ENCODE peak calls at places on chromosomes 16 and 17, in nine cellular contexts. One of them, this sample, is unnamed.

GRCh38 chr16:73047221-73047535 is 750 bp downstream of the ZFHX3 start:
- DNase-seq in GM06990: no peak
- DNase-seq in choroid plexus epithelial cell: peak; percentile 46
- DNase-seq in Peyer's patch: no peak
- DNase-seq in psoas muscle: no peak
- DNase-seq in heart right ventricle: no peak
- DNase-seq in left ventricle myocardium inferior: no peak
- DNase-seq in AG04449: no peak
- DNase-seq in cardiac muscle cell: peak; percentile 64
- DNase-seq in this sample: peak; percentile 97

GRCh38 chr16:69520800-69521602 is 44.8 kb upstream of the NFAT5 start:
- DNase-seq in GM06990: peak; percentile 29
- DNase-seq in choroid plexus epithelial cell: no peak
- DNase-seq in Peyer's patch: peak; percentile 10
- DNase-seq in psoas muscle: no peak
- DNase-seq in heart right ventricle: no peak
- DNase-seq in left ventricle myocardium inferior: no peak
- DNase-seq in AG04449: no peak
- DNase-seq in cardiac muscle cell: peak; percentile 30
- DNase-seq in this sample: peak; percentile 71

GRCh38 chr16:6122401-6122800 is 1024.8 kb upstream of the EEF2KMT start:
- DNase-seq in GM06990: no peak
- DNase-seq in choroid plexus epithelial cell: no peak
- DNase-seq in Peyer's patch: no peak
- DNase-seq in psoas muscle: no peak
- DNase-seq in heart right ventricle: no peak
- DNase-seq in left ventricle myocardium inferior: no peak
- DNase-seq in AG04449: no peak
- DNase-seq in cardiac muscle cell: no peak
- DNase-seq in this sample: no peak

GRCh38 chr16:1678500-1679098 is 520 bp downstream of the JPT2 start:
- DNase-seq in GM06990: no peak
- DNase-seq in choroid plexus epithelial cell: peak; percentile 43
- DNase-seq in Peyer's patch: peak; percentile 63
- DNase-seq in psoas muscle: peak; percentile 39
- DNase-seq in heart right ventricle: peak; percentile 29
- DNase-seq in left ventricle myocardium inferior: no peak
- DNase-seq in AG04449: no peak
- DNase-seq in cardiac muscle cell: peak; percentile 22
- DNase-seq in this sample: peak; percentile 48

GRCh38 chr17:43030137-43030767 is 5.2 kb downstream of the RND2 start:
- DNase-seq in GM06990: no peak
- DNase-seq in choroid plexus epithelial cell: no peak
- DNase-seq in Peyer's patch: no peak
- DNase-seq in psoas muscle: no peak
- DNase-seq in heart right ventricle: no peak
- DNase-seq in left ventricle myocardium inferior: no peak
- DNase-seq in AG04449: no peak
- DNase-seq in cardiac muscle cell: no peak
- DNase-seq in this sample: no peak

GRCh38 chr17:63984206-63984605 is 11.5 kb upstream of the SCN4A start:
- DNase-seq in GM06990: no peak
- DNase-seq in choroid plexus epithelial cell: peak; percentile 42
- DNase-seq in Peyer's patch: no peak
- DNase-seq in psoas muscle: no peak
- DNase-seq in heart right ventricle: no peak
- DNase-seq in left ventricle myocardium inferior: no peak
- DNase-seq in AG04449: peak; percentile 12
- DNase-seq in cardiac muscle cell: peak; percentile 72
- DNase-seq in this sample: peak; percentile 85

GRCh38 chr16:3625911-3626732 is 14.7 kb upstream of the SLX4 start:
- DNase-seq in GM06990: peak; percentile 62
- DNase-seq in choroid plexus epithelial cell: peak; percentile 21
- DNase-seq in Peyer's patch: peak; percentile 28
- DNase-seq in psoas muscle: no peak
- DNase-seq in heart right ventricle: no peak
- DNase-seq in left ventricle myocardium inferior: no peak
- DNase-seq in AG04449: no peak
- DNase-seq in cardiac muscle cell: peak; percentile 59
- DNase-seq in this sample: peak; percentile 34

GRCh38 chr16:68396481-68396880 is 51.8 kb downstream of the SMPD3 start:
- DNase-seq in GM06990: no peak
- DNase-seq in choroid plexus epithelial cell: peak; percentile 78
- DNase-seq in Peyer's patch: peak; percentile 79
- DNase-seq in psoas muscle: no peak
- DNase-seq in heart right ventricle: no peak
- DNase-seq in left ventricle myocardium inferior: no peak
- DNase-seq in AG04449: peak; percentile 9
- DNase-seq in cardiac muscle cell: peak; percentile 61
- DNase-seq in this sample: peak; percentile 58

GRCh38 chr16:85527042-85527766 is 85.9 kb upstream of the GSE1 start:
- DNase-seq in GM06990: no peak
- DNase-seq in choroid plexus epithelial cell: no peak
- DNase-seq in Peyer's patch: no peak
- DNase-seq in psoas muscle: no peak
- DNase-seq in heart right ventricle: no peak
- DNase-seq in left ventricle myocardium inferior: no peak
- DNase-seq in AG04449: no peak
- DNase-seq in cardiac muscle cell: no peak
- DNase-seq in this sample: no peak

GRCh38 chr17:17830740-17831207 is 6.0 kb downstream of the SREBF1 start:
- DNase-seq in GM06990: no peak
- DNase-seq in choroid plexus epithelial cell: no peak
- DNase-seq in Peyer's patch: peak; percentile 87
- DNase-seq in psoas muscle: no peak
- DNase-seq in heart right ventricle: no peak
- DNase-seq in left ventricle myocardium inferior: no peak
- DNase-seq in AG04449: no peak
- DNase-seq in cardiac muscle cell: no peak
- DNase-seq in this sample: no peak

DNA sequence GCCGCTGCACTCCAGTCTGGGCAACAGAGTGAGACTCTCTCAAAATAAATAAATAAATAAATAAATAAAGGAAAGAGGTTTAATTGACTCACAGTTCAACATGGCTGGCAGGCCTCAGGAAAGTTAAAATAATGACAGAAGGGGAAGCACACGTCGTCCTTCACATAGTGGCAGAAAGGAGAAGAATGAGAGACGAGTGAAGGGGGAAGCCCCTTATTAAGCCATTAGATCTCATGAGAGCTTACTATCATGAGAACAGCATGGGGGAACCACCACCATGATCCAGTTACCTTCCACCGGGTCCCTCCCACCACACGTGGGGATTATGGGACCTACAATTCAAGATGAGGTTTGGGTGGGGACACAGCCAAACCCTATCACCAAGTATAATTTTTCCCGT is 54.5 kb downstream of the PAFAH1B1 start:
- DNase-seq in GM06990: no peak
- DNase-seq in choroid plexus epithelial cell: no peak
- DNase-seq in Peyer's patch: no peak
- DNase-seq in psoas muscle: no peak
- DNase-seq in heart right ventricle: no peak
- DNase-seq in left ventricle myocardium inferior: no peak
- DNase-seq in AG04449: no peak
- DNase-seq in cardiac muscle cell: no peak
- DNase-seq in this sample: no peak
- TF ChIP-seq CTCF in GM06990: no peak
- TF ChIP-seq CTCF in choroid plexus epithelial cell: no peak
- TF ChIP-seq CTCF in Peyer's patch: no peak
- TF ChIP-seq CTCF in psoas muscle: no peak
- TF ChIP-seq CTCF in heart right ventricle: no peak
- TF ChIP-seq CTCF in left ventricle myocardium inferior: no peak
- TF ChIP-seq CTCF in AG04449: no peak
- TF ChIP-seq CTCF in cardiac muscle cell: no peak
- TF ChIP-seq CTCF in this sample: no peak

GRCh38 chr16:26701243-26701886 is 365.4 kb upstream of the C16orf82 start:
- DNase-seq in GM06990: no peak
- DNase-seq in choroid plexus epithelial cell: no peak
- DNase-seq in Peyer's patch: no peak
- DNase-seq in psoas muscle: no peak
- DNase-seq in heart right ventricle: no peak
- DNase-seq in left ventricle myocardium inferior: no peak
- DNase-seq in AG04449: no peak
- DNase-seq in cardiac muscle cell: no peak
- DNase-seq in this sample: no peak
- H3K4me3 ChIP-seq in GM06990: no peak overlapping the region
- H3K4me3 ChIP-seq in choroid plexus epithelial cell: no peak overlapping the region
- H3K4me3 ChIP-seq in Peyer's patch: no peak overlapping the region
- H3K4me3 ChIP-seq in psoas muscle: no peak overlapping the region
- H3K4me3 ChIP-seq in heart right ventricle: no peak overlapping the region
- H3K4me3 ChIP-seq in left ventricle myocardium inferior: no peak overlapping the region
- H3K4me3 ChIP-seq in AG04449: no peak overlapping the region
- H3K4me3 ChIP-seq in cardiac muscle cell: no peak overlapping the region
- H3K4me3 ChIP-seq in this sample: no peak overlapping the region

DNA sequence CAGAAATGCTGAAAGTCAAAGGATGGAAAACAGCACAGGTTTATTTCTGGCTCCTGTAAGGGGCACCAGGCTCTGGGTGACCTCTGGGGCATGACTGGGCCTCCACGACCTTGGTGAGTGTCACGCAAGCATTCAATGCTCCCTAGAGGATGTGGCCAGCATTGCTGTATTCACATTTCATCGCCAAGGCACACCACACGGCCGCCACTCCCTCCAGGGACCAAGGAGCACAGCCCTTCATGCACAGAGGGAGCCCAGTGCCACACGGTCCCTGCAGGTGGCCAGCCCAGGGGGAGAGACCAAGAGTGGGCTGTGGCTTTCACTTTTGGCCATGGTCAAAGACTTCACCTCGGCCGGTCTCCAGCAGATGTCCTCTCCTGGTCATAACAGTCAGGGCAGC is 137.4 kb upstream of the TNRC6C start:
- DNase-seq in GM06990: no peak
- DNase-seq in choroid plexus epithelial cell: no peak
- DNase-seq in Peyer's patch: no peak
- DNase-seq in psoas muscle: no peak
- DNase-seq in heart right ventricle: peak; percentile 33
- DNase-seq in left ventricle myocardium inferior: no peak
- DNase-seq in AG04449: no peak
- DNase-seq in cardiac muscle cell: no peak
- DNase-seq in this sample: no peak
- TF ChIP-seq CTCF in GM06990: no peak
- TF ChIP-seq CTCF in choroid plexus epithelial cell: no peak
- TF ChIP-seq CTCF in Peyer's patch: no peak
- TF ChIP-seq CTCF in psoas muscle: peak; percentile 11
- TF ChIP-seq CTCF in heart right ventricle: no peak
- TF ChIP-seq CTCF in left ventricle myocardium inferior: peak; percentile 49
- TF ChIP-seq CTCF in AG04449: no peak
- TF ChIP-seq CTCF in cardiac muscle cell: no peak
- TF ChIP-seq CTCF in this sample: no peak

GRCh38 chr17:76329664-76330063 is 21.6 kb upstream of the QRICH2 start:
- DNase-seq in GM06990: no peak
- DNase-seq in choroid plexus epithelial cell: no peak
- DNase-seq in Peyer's patch: no peak
- DNase-seq in psoas muscle: no peak
- DNase-seq in heart right ventricle: no peak
- DNase-seq in left ventricle myocardium inferior: no peak
- DNase-seq in AG04449: no peak
- DNase-seq in cardiac muscle cell: no peak
- DNase-seq in this sample: no peak

GRCh38 chr17:76331083-76331482 is 22.6 kb downstream of the PRPSAP1 start:
- DNase-seq in GM06990: no peak
- DNase-seq in choroid plexus epithelial cell: no peak
- DNase-seq in Peyer's patch: no peak
- DNase-seq in psoas muscle: no peak
- DNase-seq in heart right ventricle: no peak
- DNase-seq in left ventricle myocardium inferior: no peak
- DNase-seq in AG04449: no peak
- DNase-seq in cardiac muscle cell: no peak
- DNase-seq in this sample: no peak

GRCh38 chr17:76327689-76328088 is 19.6 kb upstream of the QRICH2 start:
- DNase-seq in GM06990: no peak
- DNase-seq in choroid plexus epithelial cell: no peak
- DNase-seq in Peyer's patch: no peak
- DNase-seq in psoas muscle: no peak
- DNase-seq in heart right ventricle: no peak
- DNase-seq in left ventricle myocardium inferior: no peak
- DNase-seq in AG04449: no peak
- DNase-seq in cardiac muscle cell: no peak
- DNase-seq in this sample: no peak

GRCh38 chr17:76326306-76326705 is 18.2 kb upstream of the QRICH2 start:
- DNase-seq in GM06990: no peak
- DNase-seq in choroid plexus epithelial cell: peak; percentile 31
- DNase-seq in Peyer's patch: no peak
- DNase-seq in psoas muscle: no peak
- DNase-seq in heart right ventricle: no peak
- DNase-seq in left ventricle myocardium inferior: no peak
- DNase-seq in AG04449: no peak
- DNase-seq in cardiac muscle cell: no peak
- DNase-seq in this sample: no peak
- H3K4me3 ChIP-seq in GM06990: no peak overlapping the region
- H3K4me3 ChIP-seq in choroid plexus epithelial cell: no peak overlapping the region
- H3K4me3 ChIP-seq in Peyer's patch: no peak overlapping the region
- H3K4me3 ChIP-seq in psoas muscle: no peak overlapping the region
- H3K4me3 ChIP-seq in heart right ventricle: no peak overlapping the region
- H3K4me3 ChIP-seq in left ventricle myocardium inferior: no peak overlapping the region
- H3K4me3 ChIP-seq in AG04449: no peak overlapping the region
- H3K4me3 ChIP-seq in cardiac muscle cell: no peak overlapping the region
- H3K4me3 ChIP-seq in this sample: no peak overlapping the region

GRCh38 chr17:75681289-75681688 is 14.2 kb downstream of the SAP30BP start:
- DNase-seq in GM06990: no peak
- DNase-seq in choroid plexus epithelial cell: peak; percentile 47
- DNase-seq in Peyer's patch: no peak
- DNase-seq in psoas muscle: no peak
- DNase-seq in heart right ventricle: no peak
- DNase-seq in left ventricle myocardium inferior: no peak
- DNase-seq in AG04449: no peak
- DNase-seq in cardiac muscle cell: peak; percentile 12
- DNase-seq in this sample: peak; percentile 52

GRCh38 chr17:75676461-75676860 is 9.3 kb downstream of the SAP30BP start:
- DNase-seq in GM06990: no peak
- DNase-seq in choroid plexus epithelial cell: no peak
- DNase-seq in Peyer's patch: no peak
- DNase-seq in psoas muscle: no peak
- DNase-seq in heart right ventricle: no peak
- DNase-seq in left ventricle myocardium inferior: no peak
- DNase-seq in AG04449: no peak
- DNase-seq in cardiac muscle cell: no peak
- DNase-seq in this sample: no peak

GRCh38 chr17:75683467-75684041 is 16.4 kb downstream of the SAP30BP start:
- DNase-seq in GM06990: no peak
- DNase-seq in choroid plexus epithelial cell: peak; percentile 62
- DNase-seq in Peyer's patch: peak; percentile 84
- DNase-seq in psoas muscle: no peak
- DNase-seq in heart right ventricle: no peak
- DNase-seq in left ventricle myocardium inferior: no peak
- DNase-seq in AG04449: no peak
- DNase-seq in cardiac muscle cell: peak; percentile 44
- DNase-seq in this sample: peak; percentile 36

GRCh38 chr17:75680431-75680830 is 13.3 kb downstream of the SAP30BP start:
- DNase-seq in GM06990: no peak
- DNase-seq in choroid plexus epithelial cell: no peak
- DNase-seq in Peyer's patch: no peak
- DNase-seq in psoas muscle: no peak
- DNase-seq in heart right ventricle: no peak
- DNase-seq in left ventricle myocardium inferior: no peak
- DNase-seq in AG04449: no peak
- DNase-seq in cardiac muscle cell: no peak
- DNase-seq in this sample: no peak

GRCh38 chr17:75679706-75680201 is 12.6 kb downstream of the SAP30BP start:
- DNase-seq in GM06990: no peak
- DNase-seq in choroid plexus epithelial cell: peak; percentile 67
- DNase-seq in Peyer's patch: peak; percentile 74
- DNase-seq in psoas muscle: no peak
- DNase-seq in heart right ventricle: no peak
- DNase-seq in left ventricle myocardium inferior: no peak
- DNase-seq in AG04449: no peak
- DNase-seq in cardiac muscle cell: peak; percentile 31
- DNase-seq in this sample: peak; percentile 42
- TF ChIP-seq CTCF in GM06990: no peak
- TF ChIP-seq CTCF in choroid plexus epithelial cell: peak; percentile 42
- TF ChIP-seq CTCF in Peyer's patch: no peak
- TF ChIP-seq CTCF in psoas muscle: peak; percentile 21
- TF ChIP-seq CTCF in heart right ventricle: no peak
- TF ChIP-seq CTCF in left ventricle myocardium inferior: peak; percentile 60
- TF ChIP-seq CTCF in AG04449: no peak
- TF ChIP-seq CTCF in cardiac muscle cell: peak; percentile 13
- TF ChIP-seq CTCF in this sample: peak; percentile 42

This sample was measured in AG10803.